ENCODE peak calls at places on chromosome 20, in ten cellular contexts. Q is neuronal stem cell, P is AG04449, X is sciatic nerve, U is NCI-H1092 treated with DMSO at 0.1 percent for 48 hours, L is H7, T is HT-29, N is HEK293T, J is NCI-H1105, B is lower leg skin. R is an unnamed sample.

GRCh38 chr20:58691405-58691772 is 1.2 kb upstream of the NPEPL1 start:
- DNase-seq in Q (no peak), P (no peak), X (no peak), U (no peak), L (peak), T (no peak), N (no peak), J (no peak), B (no peak), R (no peak)

GRCh38 chr20:35699127-35699913 is at the start of the genes NFS1 and ROMO1:
- DNase-seq in Q (peak), P (no peak), X (peak), U (peak), L (peak), T (peak), N (peak), J (peak), B (peak), R (peak)

GRCh38 chr20:48621256-48622078 is 206.3 kb downstream of the PREX1 start:
- DNase-seq in Q (no peak), P (no peak), X (no peak), U (no peak), L (no peak), T (no peak), N (no peak), J (no peak), B (no peak), R (no peak)

GRCh38 chr20:17614176-17614811 is 44.4 kb downstream of the DSTN start:
- DNase-seq in Q (no peak), P (no peak), X (peak), U (no peak), L (peak), T (peak), N (no peak), J (no peak), B (peak), R (peak)

GRCh38 chr20:58612021-58612700 is 38.9 kb upstream of the STX16 start:
- DNase-seq in Q (no peak), P (no peak), X (no peak), U (no peak), L (no peak), T (no peak), N (no peak), J (no peak), B (no peak), R (no peak)

GRCh38 chr20:25750220-25750764 is 53.6 kb upstream of the ZNF337 start:
- DNase-seq in Q (no peak), P (no peak), X (no peak), U (no peak), L (no peak), T (no peak), N (no peak), J (no peak), B (no peak), R (no peak)

GRCh38 chr20:63064310-63064709 is 57.5 kb upstream of the BHLHE23 start:
- DNase-seq in Q (no peak), P (no peak), X (peak), U (no peak), L (peak), T (no peak), N (no peak), J (no peak), B (no peak), R (peak)

GRCh38 chr20:21570285-21570992 is 56.6 kb upstream of the NKX2-2 start:
- DNase-seq in Q (no peak), P (no peak), X (no peak), U (no peak), L (peak), T (no peak), N (no peak), J (no peak), B (no peak), R (no peak)

GRCh38 chr20:35395728-35396127 is 16.0 kb downstream of the UQCC1 start:
- DNase-seq in Q (no peak), P (peak), X (no peak), U (no peak), L (no peak), T (no peak), N (no peak), J (no peak), B (no peak), R (no peak)

GRCh38 chr20:1102016-1102415 is 16.4 kb upstream of the PSMF1 start:
- DNase-seq in Q (no peak), P (no peak), X (no peak), U (no peak), L (no peak), T (no peak), N (no peak), J (no peak), B (no peak), R (no peak)

GRCh38 chr20:5557123-5557522 is 193.1 kb upstream of the SHLD1 start:
- DNase-seq in Q (peak), P (no peak), X (no peak), U (peak), L (peak), T (peak), N (peak), J (peak), B (no peak), R (peak)

GRCh38 chr20:44231193-44231592 is 15.9 kb upstream of the GDAP1L1 start:
- DNase-seq in Q (no peak), P (no peak), X (no peak), U (no peak), L (no peak), T (no peak), N (no peak), J (no peak), B (no peak), R (no peak)

GRCh38 chr20:23637282-23638221 is at the start of gene CST3:
- DNase-seq in Q (peak), P (peak), X (peak), U (peak), L (peak), T (peak), N (peak), J (peak), B (peak), R (peak)

GRCh38 chr20:22462975-22463914 is 121.1 kb downstream of the FOXA2 start:
- DNase-seq in Q (no peak), P (no peak), X (no peak), U (peak), L (peak), T (no peak), N (no peak), J (peak), B (no peak), R (no peak)

GRCh38 chr20:19317240-19318069 is 105.0 kb downstream of the SLC24A3 start:
- DNase-seq in Q (no peak), P (no peak), X (no peak), U (no peak), L (no peak), T (no peak), N (no peak), J (no peak), B (no peak), R (no peak)

GRCh38 chr20:36035720-36036119 is 67.3 kb downstream of the CNBD2 start:
- DNase-seq in Q (no peak), P (no peak), X (no peak), U (no peak), L (no peak), T (no peak), N (no peak), J (no peak), B (no peak), R (no peak)

GRCh38 chr20:4099905-4100675 is 84.7 kb upstream of the RNF24 start:
- DNase-seq in Q (no peak), P (no peak), X (no peak), U (no peak), L (no peak), T (no peak), N (no peak), J (no peak), B (no peak), R (no peak)

GRCh38 chr20:4896119-4896700 is 105.1 kb downstream of the SLC23A2 start:
- DNase-seq in Q (no peak), P (no peak), X (no peak), U (no peak), L (peak), T (no peak), N (no peak), J (no peak), B (no peak), R (no peak)

GRCh38 chr20:52098186-52098585 is 93.4 kb downstream of the ZFP64 start:
- DNase-seq in Q (no peak), P (no peak), X (no peak), U (no peak), L (no peak), T (no peak), N (no peak), J (no peak), B (no peak), R (no peak)

GRCh38 chr20:53829706-53830521 is 236.3 kb upstream of the ZNF217 start:
- DNase-seq in Q (no peak), P (no peak), X (no peak), U (no peak), L (no peak), T (no peak), N (no peak), J (no peak), B (no peak), R (no peak)

GRCh38 chr20:40563296-40563950 is 125.6 kb downstream of the MAFB start:
- DNase-seq in Q (no peak), P (no peak), X (peak), U (no peak), L (no peak), T (peak), N (no peak), J (peak), B (peak), R (peak)

GRCh38 chr20:33733654-33734576 is 2.1 kb downstream of the ZNF341 start:
- DNase-seq in Q (no peak), P (peak), X (no peak), U (no peak), L (no peak), T (peak), N (no peak), J (no peak), B (no peak), R (peak)

GRCh38 chr20:59171986-59172385 is 8.4 kb downstream of the ZNF831 start:
- DNase-seq in Q (no peak), P (no peak), X (no peak), U (no peak), L (no peak), T (no peak), N (no peak), J (no peak), B (no peak), R (no peak)

GRCh38 chr20:23928788-23929187 is 49.2 kb upstream of the CST5 start:
- DNase-seq in Q (no peak), P (no peak), X (no peak), U (no peak), L (no peak), T (no peak), N (no peak), J (no peak), B (no peak), R (no peak)

GRCh38 chr20:51156041-51156795 is 133.3 kb upstream of the KCNG1 start:
- DNase-seq in Q (no peak), P (no peak), X (no peak), U (no peak), L (no peak), T (no peak), N (no peak), J (no peak), B (no peak), R (no peak)

GRCh38 chr20:54350415-54350814 is 125.0 kb upstream of the DOK5 start:
- DNase-seq in Q (no peak), P (no peak), X (no peak), U (no peak), L (no peak), T (no peak), N (no peak), J (no peak), B (no peak), R (no peak)

GRCh38 chr20:59314872-59315500 is 14.6 kb downstream of the EDN3 start:
- DNase-seq in Q (no peak), P (no peak), X (no peak), U (no peak), L (no peak), T (no peak), N (no peak), J (no peak), B (no peak), R (no peak)

GRCh38 chr20:33131949-33132822 is 35.8 kb upstream of the BPIFA2 start:
- DNase-seq in Q (no peak), P (no peak), X (no peak), U (no peak), L (peak), T (no peak), N (no peak), J (no peak), B (no peak), R (no peak)

GRCh38 chr20:6038256-6038655 is 15.6 kb downstream of the LRRN4 start:
- DNase-seq in Q (no peak), P (no peak), X (no peak), U (no peak), L (no peak), T (no peak), N (no peak), J (no peak), B (no peak), R (peak)

GRCh38 chr20:50844430-50845100 is 49.7 kb downstream of the BCAS4 start:
- DNase-seq in Q (no peak), P (peak), X (no peak), U (no peak), L (no peak), T (no peak), N (no peak), J (no peak), B (peak), R (no peak)

GRCh38 chr20:58192567-58192966 is 35.9 kb downstream of the ANKRD60 start:
- DNase-seq in Q (no peak), P (no peak), X (no peak), U (no peak), L (peak), T (no peak), N (peak), J (no peak), B (no peak), R (no peak)

GRCh38 chr20:62010551-62011402 is 54.9 kb downstream of the TAF4 start:
- DNase-seq in Q (peak), P (no peak), X (no peak), U (peak), L (peak), T (peak), N (peak), J (peak), B (peak), R (peak)

GRCh38 chr20:48822879-48823385 is 4.9 kb downstream of the PREX1 start:
- DNase-seq in Q (no peak), P (no peak), X (no peak), U (no peak), L (peak), T (no peak), N (no peak), J (no peak), B (no peak), R (no peak)

GRCh38 chr20:58634121-58634817 is 16.8 kb upstream of the STX16 start:
- DNase-seq in Q (no peak), P (no peak), X (peak), U (no peak), L (no peak), T (no peak), N (no peak), J (no peak), B (no peak), R (no peak)

GRCh38 chr20:32189691-32190607 is 17.6 kb downstream of the PLAGL2 start:
- DNase-seq in Q (peak), P (no peak), X (peak), U (peak), L (peak), T (no peak), N (no peak), J (peak), B (no peak), R (peak)

R was measured in left ventricle myocardium superior.